ENCODE peak calls at places on chromosomes 11 and 22, in six cellular contexts. S is GM12878, K is Panc1, Y is IMR-90, F is kidney, Z is H9. C is an unnamed sample. For H3K4me1, the result is how much of the 10 kb centered on the place peaks cover.

GRCh38 chr11:34192481-34193401 is 87.3 kb downstream of the NAT10 start:
- DNase-seq in S (no peak), Y (peak), Z (no peak), F (no peak), K (no peak), C (peak)

GRCh38 chr11:78284261-78284660 is 95.5 kb downstream of the USP35 start:
- DNase-seq in K (no peak), Y (no peak), F (no peak), S (no peak), Z (no peak), C (no peak)

GRCh38 chr11:47330002-47330911 is 22.2 kb downstream of the MYBPC3 start:
- DNase-seq in F (no peak), S (no peak), Y (peak), K (no peak), Z (peak), C (peak)

GRCh38 chr22:44455963-44456358 is 42.1 kb downstream of the RTL6 start:
- DNase-seq in S (no peak), K (no peak), Z (no peak), Y (no peak), F (no peak), C (no peak)

GRCh38 chr11:35418282-35418846 is 994 bp downstream of the SLC1A2 start:
- DNase-seq in Y (no peak), K (no peak), Z (peak), S (no peak), F (no peak), C (no peak)

GRCh38 chr22:50002791-50003190 is 9.8 kb downstream of the IL17REL start:
- DNase-seq in F (no peak), K (no peak), Y (peak), S (no peak), Z (no peak), C (no peak)

GRCh38 chr22:46036558-46037408 is 59.8 kb upstream of the WNT7B start:
- DNase-seq in K (no peak), F (peak), S (no peak), Y (no peak), Z (no peak), C (peak)

GRCh38 chr22:43512279-43512678 is 100.5 kb downstream of the MPPED1 start:
- DNase-seq in K (no peak), Y (no peak), Z (no peak), S (no peak), F (peak), C (no peak)

GRCh38 chr22:48943567-48944432 is 883.9 kb downstream of the BRD1 start:
- DNase-seq in S (no peak), F (no peak), K (no peak), Z (peak), Y (no peak), C (no peak)

GRCh38 chr22:22816171-22816514 is 71.5 kb upstream of the IGLL5 start:
- DNase-seq in F (no peak), Z (no peak), S (no peak), Y (no peak), K (no peak), C (no peak)

GRCh38 chr11:103659138-103659734 is 377.2 kb upstream of the DDI1 start:
- DNase-seq in Y (no peak), S (no peak), F (no peak), K (no peak), Z (peak), C (peak)
- TF ChIP-seq CTCF in Y (peak), S (no peak), F (no peak), K (peak), Z (peak), C (peak)

DNA sequence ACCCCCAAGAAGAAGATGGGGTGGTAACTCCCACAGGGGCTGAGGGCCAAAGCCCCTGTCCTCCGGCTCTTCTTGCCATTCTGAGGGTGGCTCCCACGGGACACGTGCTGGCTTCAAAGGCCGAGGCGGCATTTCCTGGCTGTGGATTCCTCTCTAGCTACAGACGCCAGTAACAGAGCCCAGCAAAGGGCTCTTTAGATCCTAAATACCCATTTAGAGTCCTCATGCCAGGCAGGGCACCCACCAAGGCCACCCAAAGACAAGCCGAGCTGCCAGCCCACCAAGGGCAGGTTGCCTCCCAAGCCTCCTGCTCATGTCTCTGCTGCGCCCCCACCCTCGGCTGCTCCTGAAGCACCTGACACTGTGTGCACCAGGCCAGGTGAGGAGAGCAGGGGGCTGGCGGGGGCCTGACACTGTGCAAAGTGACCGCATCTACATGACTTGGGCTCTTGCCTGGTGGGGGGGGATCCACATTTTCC is 5.7 kb downstream of the LRFN4 start:
- DNase-seq in Y (no peak), S (no peak), F (peak), K (no peak), Z (no peak), C (no peak)
- H3K4me1 ChIP-seq in Y (under half), S (under half), F (under half), K (under half), Z (under half), C (under half)

DNA sequence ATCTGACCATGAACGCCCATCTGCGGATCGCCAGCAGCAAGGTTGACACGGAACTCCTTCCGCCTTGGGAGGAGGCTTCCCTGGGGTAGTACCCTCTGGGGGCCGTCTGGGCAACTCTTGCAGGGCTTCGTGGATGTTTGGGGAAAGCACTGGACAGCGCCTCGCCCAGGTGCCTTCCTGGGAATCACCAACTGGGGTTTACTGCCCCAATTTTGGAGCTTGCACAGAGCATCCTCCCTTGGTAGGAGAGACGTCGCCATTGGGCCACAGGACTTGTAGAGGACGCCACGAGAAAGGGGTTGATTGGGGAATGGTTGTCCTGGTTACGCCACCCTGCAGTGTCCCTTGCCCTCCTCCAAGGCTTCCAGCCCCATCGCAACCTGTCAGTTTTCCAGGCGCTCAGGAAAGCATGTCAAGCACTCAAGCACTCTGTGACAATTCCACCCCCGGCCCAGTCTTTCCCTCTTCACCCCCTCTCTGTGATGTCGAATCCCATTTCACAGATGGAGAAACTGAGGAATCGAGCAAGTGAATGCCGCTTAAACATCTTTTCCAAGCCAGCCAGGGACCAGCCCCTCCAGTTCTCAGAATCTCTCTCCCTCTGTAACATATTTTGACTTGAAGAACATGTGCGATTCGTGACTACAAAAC is 893 bp upstream of the PRDM11 start:
- DNase-seq in Y (peak), K (no peak), Z (peak), S (no peak), F (peak), C (no peak)
- H3K27ac ChIP-seq in Y (peak), K (no peak), Z (no peak), S (no peak), F (no peak), C (no peak)

GRCh38 chr11:118791961-118792578 is 1.1 kb upstream of the DDX6 start:
- DNase-seq in Z (peak), F (peak), K (no peak), Y (no peak), S (no peak), C (no peak)

GRCh38 chr11:118790357-118791014 is 478 bp downstream of the DDX6 start:
- DNase-seq in K (no peak), Y (peak), S (peak), F (peak), Z (peak), C (no peak)

GRCh38 chr11:118792642-118793124 is 1.7 kb upstream of the DDX6 start:
- DNase-seq in Z (peak), Y (peak), S (peak), K (no peak), F (no peak), C (peak)

GRCh38 chr11:118789501-118790356 is 1.2 kb downstream of the DDX6 start:
- DNase-seq in S (peak), Y (no peak), F (no peak), Z (no peak), K (no peak), C (no peak)

DNA sequence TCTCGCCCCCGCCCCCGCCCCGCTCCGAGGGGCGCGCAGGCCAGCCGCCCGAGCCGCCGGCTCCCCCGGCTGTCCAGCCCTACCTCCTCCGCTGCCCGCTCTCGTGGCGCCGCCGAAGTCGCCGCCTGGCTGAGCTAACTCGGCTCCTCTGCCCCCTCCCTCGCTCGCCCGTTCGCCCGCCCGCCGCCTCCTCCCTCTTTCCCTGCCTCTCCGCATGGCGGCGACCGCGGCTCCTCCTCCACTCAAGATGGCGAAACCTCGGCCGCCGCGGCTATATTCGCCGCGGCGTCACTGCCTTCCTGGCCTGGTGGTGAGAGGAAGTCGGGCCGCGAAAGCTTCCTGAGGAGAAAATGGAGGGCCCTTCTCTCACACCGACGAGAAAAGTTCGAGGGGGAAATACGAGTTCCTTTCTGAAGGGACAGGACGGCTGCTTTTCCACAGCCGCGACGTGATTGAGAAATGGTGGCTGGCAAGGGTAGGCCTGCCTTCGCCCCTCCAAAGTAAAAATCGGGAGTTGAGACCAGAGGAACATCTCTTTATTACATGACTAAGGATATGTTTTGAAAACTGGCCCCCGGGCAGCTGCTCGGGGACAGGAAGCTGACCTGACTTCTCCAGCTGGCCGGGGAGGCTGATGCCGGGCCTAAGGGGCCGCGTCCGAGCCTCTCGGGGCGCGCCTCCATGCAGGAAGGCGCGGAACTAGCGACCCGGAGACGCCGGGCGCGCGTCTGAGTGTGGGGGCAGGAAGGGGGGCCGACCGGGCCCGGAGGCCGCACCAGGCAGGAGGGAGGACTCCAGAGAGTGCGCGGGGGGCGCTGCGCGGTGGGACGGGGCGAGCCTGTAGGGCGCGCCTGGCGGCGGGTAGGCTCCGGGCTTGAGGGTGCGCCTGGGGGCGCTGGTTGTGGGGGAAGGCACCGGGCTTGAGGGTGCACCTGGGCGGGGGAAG is at the start of gene DDX6:
- DNase-seq in Z (peak), F (peak), S (peak), K (no peak), Y (peak), C (no peak)
- TF ChIP-seq CTCF in Z (no peak), F (no peak), S (peak), K (no peak), Y (peak), C (peak)

GRCh38 chr11:94820480-94820879 is 52.3 kb downstream of the AMOTL1 start:
- DNase-seq in S (no peak), F (no peak), Y (no peak), K (no peak), Z (no peak), C (no peak)
- H3K4me1 ChIP-seq in S (under half), F (under half), Y (under half), K (under half), Z (under half), C (under half)

DNA sequence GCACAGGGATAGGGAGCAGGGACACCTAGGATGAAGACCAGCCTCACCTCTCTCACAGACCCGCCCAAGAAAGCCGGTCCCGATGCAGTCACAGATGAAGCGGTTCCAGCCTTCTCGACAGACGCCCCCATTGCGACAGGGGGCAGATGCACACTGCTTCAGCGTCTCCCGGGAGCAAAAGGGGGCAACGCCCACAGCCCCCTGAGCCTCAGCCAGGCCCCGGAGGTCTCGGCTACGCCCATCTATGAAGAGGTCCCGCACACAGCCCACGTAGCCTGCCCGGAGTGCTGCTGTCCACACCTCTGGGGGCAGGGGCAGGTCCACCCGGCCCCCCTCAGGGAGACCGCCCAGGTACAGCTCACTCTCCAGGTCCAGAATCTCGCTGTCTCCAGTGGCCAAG is 62.3 kb downstream of the NRXN2 start:
- DNase-seq in K (no peak), F (peak), Y (no peak), S (no peak), Z (no peak), C (no peak)
- H3K27ac ChIP-seq in K (no peak), F (peak), Y (no peak), S (no peak), Z (no peak), C (no peak)

C was measured in foreskin keratinocyte.